ENCODE peak calls at places on chromosomes 7 and 10, in four cellular contexts. Y is stomach, D is NCI-H1048, C is astrocyte. Q is an unnamed sample.

GRCh38 chr7:50069613-50070012 is 23.4 kb downstream of the ZPBP start:
- DNase-seq in Y (no peak), D (no peak), C (peak), Q (peak)

GRCh38 chr7:19268737-19269136 is 123.5 kb upstream of the FERD3L start:
- DNase-seq in Y (no peak), D (no peak), C (no peak), Q (no peak)

GRCh38 chr10:86254526-86255174 is 111.9 kb downstream of the GRID1 start:
- DNase-seq in Y (no peak), D (no peak), C (no peak), Q (no peak)

GRCh38 chr10:3853547-3853989 is 68.6 kb upstream of the KLF6 start:
- DNase-seq in Y (peak), D (no peak), C (peak), Q (no peak)

GRCh38 chr7:44196450-44196872 is 4.3 kb upstream of the YKT6 start:
- DNase-seq in Y (no peak), D (no peak), C (no peak), Q (peak)

GRCh38 chr7:55177589-55178261 is 158.9 kb downstream of the EGFR start:
- DNase-seq in Y (peak), D (no peak), C (peak), Q (no peak)

GRCh38 chr10:80540644-80541143 is 3.0 kb downstream of the SH2D4B start:
- DNase-seq in Y (no peak), D (no peak), C (no peak), Q (no peak)

GRCh38 chr10:101566333-101567164 is 21.5 kb downstream of the POLL start:
- DNase-seq in Y (no peak), D (no peak), C (peak), Q (peak)

GRCh38 chr10:99945286-99945685 is 64.5 kb downstream of the DNMBP start:
- DNase-seq in Y (peak), D (no peak), C (peak), Q (no peak)

GRCh38 chr7:72007018-72007417 is 405.1 kb downstream of the CALN1 start:
- DNase-seq in Y (no peak), D (no peak), C (no peak), Q (no peak)

GRCh38 chr7:131074585-131074984 is 253.1 kb upstream of the MKLN1 start:
- DNase-seq in Y (no peak), D (no peak), C (no peak), Q (no peak)

GRCh38 chr10:24272374-24272773 is 63.4 kb downstream of the KIAA1217 start:
- DNase-seq in Y (no peak), D (no peak), C (peak), Q (peak)

GRCh38 chr7:132998763-132999162 is 83.1 kb downstream of the CHCHD3 start:
- DNase-seq in Y (no peak), D (no peak), C (no peak), Q (peak)

Q was measured in GM23338.